ENCODE peak calls at places on chromosomes 3 and 15, in five cellular contexts. M is astrocyte, Z is smooth muscle cell of the brain vasculature, Y is non-pigmented ciliary epithelial cell, N is adipocyte. F is an unnamed sample.

GRCh38 chr3:123880998-123881561 is 3.1 kb downstream of the MYLK start:
- DNase-seq in N (peak), Y (no peak), M (peak), Z (peak), F (peak)

GRCh38 chr3:129676985-129677384 is 70.5 kb upstream of the PLXND1 start:
- DNase-seq in M (no peak), Z (no peak), N (no peak), Y (no peak), F (no peak)

GRCh38 chr15:54026258-54026657 is 48.0 kb downstream of the UNC13C start:
- DNase-seq in Y (no peak), Z (no peak), M (no peak), N (no peak), F (no peak)

GRCh38 chr3:154428369-154429206 is 1.4 kb downstream of the GPR149 start:
- DNase-seq in M (no peak), Z (no peak), N (peak), Y (no peak), F (no peak)

GRCh38 chr3:16663852-16664712 is 58.9 kb upstream of the DAZL start:
- DNase-seq in M (no peak), Z (no peak), N (no peak), Y (no peak), F (no peak)

GRCh38 chr3:141127344-141128125 is 76.4 kb downstream of the SPSB4 start:
- DNase-seq in Z (no peak), Y (no peak), M (no peak), N (no peak), F (no peak)

GRCh38 chr3:169494982-169495381 is 168.5 kb downstream of the MECOM start:
- DNase-seq in Y (no peak), N (no peak), M (no peak), Z (no peak), F (no peak)

GRCh38 chr15:58517252-58517681 is 85.5 kb downstream of the LIPC start:
- DNase-seq in M (no peak), Z (no peak), N (no peak), Y (no peak), F (no peak)

GRCh38 chr3:133797396-133798105 is 8.1 kb upstream of the SRPRB start:
- DNase-seq in Y (no peak), M (no peak), Z (no peak), N (peak), F (peak)

GRCh38 chr15:39456582-39457330 is 124.1 kb upstream of the THBS1 start:
- DNase-seq in Y (no peak), N (no peak), Z (no peak), M (no peak), F (no peak)

GRCh38 chr15:91049378-91050127 is 27.2 kb upstream of the VPS33B start:
- DNase-seq in Y (no peak), N (peak), M (peak), Z (peak), F (peak)

GRCh38 chr3:159210336-159210735 is 408.5 kb downstream of the MFSD1 start:
- DNase-seq in Z (no peak), Y (no peak), N (no peak), M (no peak), F (no peak)

GRCh38 chr3:126606021-126606420 is 47.3 kb upstream of the C3orf22 start:
- DNase-seq in M (no peak), Z (no peak), N (no peak), Y (no peak), F (no peak)

GRCh38 chr3:65402597-65402996 is 636.1 kb downstream of the MAGI1 start:
- DNase-seq in M (peak), Y (peak), N (peak), Z (peak), F (peak)

GRCh38 chr15:25670025-25670554 is 193.0 kb downstream of the ATP10A start:
- DNase-seq in M (peak), N (peak), Y (no peak), Z (peak), F (no peak)

GRCh38 chr3:180594631-180595348 is 7.2 kb upstream of the TTC14 start:
- DNase-seq in Y (no peak), Z (no peak), M (peak), N (peak), F (peak)

GRCh38 chr3:11312139-11312538 is 39.9 kb downstream of the ATG7 start:
- DNase-seq in Y (no peak), Z (no peak), M (peak), N (no peak), F (no peak)

GRCh38 chr15:42080585-42081462 is 13.5 kb downstream of the PLA2G4D start:
- DNase-seq in M (no peak), N (peak), Y (no peak), Z (no peak), F (no peak)

GRCh38 chr15:75732809-75733451 is 20.3 kb upstream of the CSPG4 start:
- DNase-seq in Z (no peak), M (peak), N (peak), Y (no peak), F (peak)

GRCh38 chr3:149151843-149152242 is 22.4 kb downstream of the HPS3 start:
- DNase-seq in Z (no peak), M (peak), Y (no peak), N (peak), F (peak)

GRCh38 chr3:100563228-100563627 is 46.2 kb upstream of the ADGRG7 start:
- DNase-seq in Y (no peak), M (no peak), Z (no peak), N (no peak), F (no peak)

GRCh38 chr3:69240651-69241578 is 118.5 kb upstream of the LMOD3 start:
- DNase-seq in Y (no peak), M (peak), Z (no peak), N (no peak), F (peak)

GRCh38 chr3:108863799-108864135 is 41.2 kb downstream of the TRAT1 start:
- DNase-seq in M (no peak), Z (no peak), Y (no peak), N (no peak), F (no peak)

GRCh38 chr3:129058441-129059194 is 2.0 kb upstream of the GP9 start:
- DNase-seq in Z (no peak), Y (no peak), N (no peak), M (no peak), F (peak)

GRCh38 chr3:14547693-14548092 is 7.6 kb upstream of the GRIP2 start:
- DNase-seq in Z (no peak), N (no peak), Y (no peak), M (no peak), F (no peak)

GRCh38 chr3:112101946-112102345 is 15.8 kb downstream of the C3orf52 start:
- DNase-seq in Y (peak), Z (no peak), M (peak), N (peak), F (peak)

GRCh38 chr15:35852818-35853624 is 307.1 kb upstream of the DPH6 start:
- DNase-seq in Z (no peak), M (no peak), N (no peak), Y (no peak), F (peak)

GRCh38 chr3:118785415-118785814 is 249.2 kb downstream of the IGSF11 start:
- DNase-seq in Y (no peak), N (no peak), Z (no peak), M (no peak), F (no peak)

GRCh38 chr3:150737874-150738679 is 24.9 kb downstream of the SIAH2 start:
- DNase-seq in M (peak), Y (no peak), Z (no peak), N (peak), F (peak)

GRCh38 chr3:168051579-168052183 is 44.0 kb downstream of the GOLIM4 start:
- DNase-seq in Z (no peak), M (peak), Y (no peak), N (peak), F (no peak)

GRCh38 chr3:53836084-53836872 is 9.9 kb downstream of the CHDH start:
- DNase-seq in Z (no peak), M (no peak), N (no peak), Y (no peak), F (no peak)

GRCh38 chr3:123084192-123084591 is 17.4 kb downstream of the PDIA5 start:
- DNase-seq in M (no peak), Z (no peak), N (no peak), Y (no peak), F (peak)

GRCh38 chr15:79105141-79105540 is 14.6 kb upstream of the RASGRF1 start:
- DNase-seq in Z (no peak), N (no peak), M (no peak), Y (no peak), F (no peak)